ENCODE peak calls at places on chromosomes 5 and 9, in seven cellular contexts. J is mesenchymal stem cell, A is H9, C is mesendoderm, G is IMR-90, M is H1, F is trophoblast cell. Q is an unnamed sample.

GRCh38 chr9:35029852-35030251 is 40.3 kb downstream of the DNAJB5 start:
- DNase-seq in F (peak; percentile 20), J (no peak), A (no peak), G (no peak), M (no peak), C (no peak), Q (no peak)

GRCh38 chr5:1000329-1000728 is 8.3 kb upstream of the NKD2 start:
- DNase-seq in M (no peak), J (no peak), F (no peak), G (no peak), A (no peak), C (no peak), Q (no peak)

GRCh38 chr9:76521244-76521673 is 62.3 kb downstream of the GCNT1 start:
- DNase-seq in F (peak; percentile 80), C (no peak), A (no peak), G (no peak), J (no peak), M (no peak), Q (no peak)

GRCh38 chr5:159026781-159027180 is 72.9 kb downstream of the EBF1 start:
- DNase-seq in J (no peak), C (no peak), A (no peak), F (no peak), M (no peak), G (no peak), Q (no peak)

GRCh38 chr9:97596906-97597305 is 36.3 kb downstream of the TSTD2 start:
- DNase-seq in J (no peak), F (no peak), M (no peak), C (no peak), A (no peak), G (no peak), Q (no peak)

GRCh38 chr5:32960340-32961065 is 249.4 kb downstream of the NPR3 start:
- DNase-seq in M (no peak), A (no peak), J (no peak), C (peak; percentile 56), F (no peak), G (peak; percentile 24), Q (no peak)

GRCh38 chr9:137194909-137195308 is 5.6 kb downstream of the TPRN start:
- DNase-seq in G (no peak), A (no peak), F (no peak), J (no peak), M (no peak), C (no peak), Q (no peak)

GRCh38 chr5:58851571-58851970 is 268.7 kb downstream of the RAB3C start:
- DNase-seq in A (no peak), F (peak; percentile 3), M (no peak), J (no peak), C (no peak), G (no peak), Q (no peak)

GRCh38 chr9:26955222-26955903 is 849 bp upstream of the IFT74 start:
- DNase-seq in A (no peak), G (no peak), C (peak; percentile 31), J (peak; percentile 26), F (no peak), M (no peak), Q (no peak)

GRCh38 chr5:143019614-143020515 is 249.7 kb downstream of the ARHGAP26 start:
- DNase-seq in F (no peak), J (peak; percentile 38), A (no peak), C (peak; percentile 81), M (no peak), G (no peak), Q (no peak)

GRCh38 chr5:140084466-140084865 is 29.4 kb upstream of the PURA start:
- DNase-seq in G (no peak), A (no peak), F (no peak), C (no peak), M (no peak), J (no peak), Q (no peak)

GRCh38 chr5:39148983-39149534 is 70.3 kb downstream of the FYB1 start:
- DNase-seq in M (no peak), F (peak; percentile 59), G (peak; percentile 24), C (peak; percentile 14), A (no peak), J (peak; percentile 21), Q (no peak)

GRCh38 chr5:10009802-10010201 is 239.9 kb downstream of the ATPSCKMT start:
- DNase-seq in G (peak; percentile 14), C (no peak), A (no peak), M (no peak), F (no peak), J (no peak), Q (no peak)
- H3K23ac ChIP-seq in G (no peak overlapping the region), C (no peak overlapping the region), A (no peak overlapping the region), M (no peak overlapping the region), F (no peak overlapping the region), J (no peak overlapping the region), Q (no peak overlapping the region)

DNA sequence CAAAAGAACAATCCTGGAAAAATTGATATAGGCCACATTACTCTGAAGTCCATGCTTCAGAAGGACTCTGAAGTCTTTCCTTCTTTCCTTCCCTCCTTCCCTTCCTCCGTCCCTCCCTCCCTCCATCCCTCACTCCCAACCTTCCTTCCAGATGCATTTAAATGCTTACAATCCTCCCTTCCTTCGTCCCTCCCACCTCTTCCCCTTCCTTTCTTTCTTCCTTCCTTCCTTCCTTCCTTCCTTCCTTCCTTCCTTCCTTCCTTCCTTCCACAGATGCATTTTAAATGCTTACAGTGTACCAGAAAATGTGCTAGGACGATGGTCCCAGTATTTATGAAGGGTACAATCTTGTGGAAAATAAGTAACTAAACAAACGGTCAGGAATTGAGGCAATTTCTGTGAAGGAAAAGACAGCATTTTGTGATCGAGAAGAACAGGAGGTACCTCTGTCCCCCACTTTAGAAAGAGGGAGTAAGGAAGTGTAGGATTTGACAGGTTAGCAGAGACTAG is 181.3 kb upstream of the TUT7 start:
- DNase-seq in M (no peak), A (no peak), G (no peak), F (no peak), J (no peak), C (no peak), Q (no peak)
- H3K23ac ChIP-seq in M (no peak overlapping the region), A (no peak overlapping the region), G (peak overlapping the region; percentile 26), F (no peak overlapping the region), J (no peak overlapping the region), C (no peak overlapping the region), Q (no peak overlapping the region)

GRCh38 chr9:126317513-126317912 is 9.1 kb upstream of the MVB12B start:
- DNase-seq in A (no peak), C (no peak), G (peak; percentile 25), J (no peak), F (no peak), M (no peak), Q (no peak)
- H3K23ac ChIP-seq in A (no peak overlapping the region), C (no peak overlapping the region), G (no peak overlapping the region), J (no peak overlapping the region), F (no peak overlapping the region), M (no peak overlapping the region), Q (no peak overlapping the region)

GRCh38 chr5:120122711-120123110 is 341.4 kb upstream of the PRR16 start:
- DNase-seq in G (no peak), J (no peak), C (no peak), M (no peak), A (no peak), F (peak; percentile 80), Q (no peak)
- H3K23ac ChIP-seq in G (no peak overlapping the region), J (no peak overlapping the region), C (no peak overlapping the region), M (no peak overlapping the region), A (no peak overlapping the region), F (no peak overlapping the region), Q (no peak overlapping the region)

GRCh38 chr5:126587551-126588390 is 7.2 kb downstream of the ALDH7A1 start:
- DNase-seq in J (no peak), F (no peak), C (no peak), M (no peak), A (no peak), G (no peak), Q (no peak)

GRCh38 chr5:126589536-126590297 is 5.3 kb downstream of the ALDH7A1 start:
- DNase-seq in C (peak; percentile 40), J (no peak), M (no peak), A (no peak), G (no peak), F (no peak), Q (no peak)

GRCh38 chr5:126594077-126594476 is 942 bp downstream of the ALDH7A1 start:
- DNase-seq in G (peak; percentile 17), C (peak; percentile 51), F (peak; percentile 93), M (no peak), A (no peak), J (peak; percentile 21), Q (no peak)

GRCh38 chr5:126594676-126595485 is at the start of gene ALDH7A1:
- DNase-seq in J (peak; percentile 94), A (peak; percentile 99), G (no peak), M (peak; percentile 96), C (peak; percentile 99), F (peak; percentile 81), Q (peak; percentile 90)

GRCh38 chr5:126591549-126591948 is 3.5 kb downstream of the ALDH7A1 start:
- DNase-seq in M (peak; percentile 54), G (no peak), A (no peak), F (no peak), J (no peak), C (no peak), Q (no peak)
- H3K23ac ChIP-seq in M (no peak overlapping the region), G (no peak overlapping the region), A (no peak overlapping the region), F (no peak overlapping the region), J (no peak overlapping the region), C (no peak overlapping the region), Q (no peak overlapping the region)

DNA sequence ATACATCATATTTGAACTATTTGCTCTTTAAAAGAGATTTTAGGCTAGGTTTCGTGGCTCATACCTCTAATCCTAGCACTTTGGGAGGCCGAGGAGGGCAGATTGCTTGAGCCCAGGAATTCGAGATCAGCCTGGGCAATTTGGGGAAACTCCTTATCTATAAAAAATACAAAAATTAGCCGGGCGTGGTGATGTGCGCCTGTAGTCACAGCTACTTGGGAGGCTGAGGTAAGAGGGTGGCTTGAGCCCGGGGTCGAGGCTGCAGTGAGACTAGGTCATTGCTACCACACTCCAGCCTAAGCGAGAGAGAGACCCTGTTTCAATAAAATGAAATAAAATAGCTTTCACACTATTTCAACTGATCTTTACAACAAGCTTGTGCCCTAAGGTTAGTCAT is 500 bp upstream of the MRPL22 start:
- DNase-seq in G (no peak), C (no peak), F (no peak), M (no peak), A (no peak), J (no peak), Q (no peak)
- H3K23ac ChIP-seq in G (no peak overlapping the region), C (no peak overlapping the region), F (no peak overlapping the region), M (no peak overlapping the region), A (no peak overlapping the region), J (no peak overlapping the region), Q (no peak overlapping the region)

GRCh38 chr9:80086822-80087345 is 515.1 kb downstream of the TLE4 start:
- DNase-seq in C (no peak), M (no peak), A (no peak), J (no peak), G (no peak), F (no peak), Q (no peak)
- H3K23ac ChIP-seq in C (no peak overlapping the region), M (no peak overlapping the region), A (no peak overlapping the region), J (no peak overlapping the region), G (no peak overlapping the region), F (no peak overlapping the region), Q (no peak overlapping the region)

DNA sequence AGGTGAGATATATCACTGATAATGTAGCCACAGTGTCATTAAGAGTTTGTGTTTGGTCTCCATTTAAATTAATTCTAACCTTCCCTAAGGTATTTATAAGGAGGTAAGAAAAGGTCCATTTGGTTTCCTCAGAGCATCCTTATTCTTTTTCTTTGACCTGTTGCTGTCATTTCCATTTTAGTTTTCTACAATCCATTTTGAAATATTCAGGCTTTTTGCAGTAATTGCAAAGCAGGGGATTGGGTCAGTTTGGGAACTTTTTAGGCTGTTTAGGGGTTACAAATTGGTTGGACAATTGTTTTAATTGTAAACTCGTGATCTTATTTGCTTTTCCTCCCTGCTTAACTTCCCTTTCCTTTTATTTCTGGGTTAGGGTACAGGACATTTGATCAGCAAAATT is 42.6 kb upstream of the PDZD2 start:
- DNase-seq in F (no peak), G (no peak), C (no peak), J (no peak), A (no peak), M (no peak), Q (no peak)
- H3K23ac ChIP-seq in F (no peak overlapping the region), G (no peak overlapping the region), C (no peak overlapping the region), J (no peak overlapping the region), A (no peak overlapping the region), M (no peak overlapping the region), Q (no peak overlapping the region)

Q was measured in neuronal stem cell.